ENCODE peak calls at places on chromosome 16, in four cellular contexts. S, N, X and K are unnamed samples.

GRCh38 chr16:15509051-15509592 is 74.7 kb downstream of the BMERB1 start:
- DNase-seq in X (no peak), S (no peak), N (no peak), K (no peak)

GRCh38 chr16:28264656-28265055 is 27.7 kb upstream of the SBK1 start:
- DNase-seq in N (no peak), S (no peak), X (no peak), K (no peak)

GRCh38 chr16:68781784-68782183 is 44.7 kb downstream of the CDH1 start:
- DNase-seq in S (no peak), X (no peak), N (no peak), K (no peak)

GRCh38 chr16:82081271-82081670 is 46.2 kb downstream of the HSD17B2 start:
- DNase-seq in X (no peak), N (no peak), S (no peak), K (no peak)

GRCh38 chr16:77825196-77825595 is 36.8 kb downstream of the VAT1L start:
- DNase-seq in X (no peak), S (no peak), N (no peak), K (no peak)

GRCh38 chr16:11675561-11676511 is 7.6 kb downstream of the SNN start:
- DNase-seq in N (peak), S (no peak), X (no peak), K (no peak)

GRCh38 chr16:85137323-85138072 is 25.2 kb upstream of the CIBAR2 start:
- DNase-seq in X (no peak), S (peak), N (peak), K (no peak)

GRCh38 chr16:31451681-31452351 is 7.5 kb upstream of the ARMC5 start:
- DNase-seq in N (peak), X (no peak), S (peak), K (no peak)

GRCh38 chr16:54577566-54578180 is 291.1 kb upstream of the IRX3 start:
- DNase-seq in N (no peak), S (no peak), X (no peak), K (peak)

GRCh38 chr16:54286330-54287017 is at the start of gene IRX3:
- DNase-seq in X (no peak), N (no peak), S (peak), K (peak)

GRCh38 chr16:49546059-49546458 is 172.5 kb downstream of the C16orf78 start:
- DNase-seq in X (no peak), S (no peak), N (no peak), K (no peak)

GRCh38 chr16:22054847-22055590 is 37.3 kb upstream of the VWA3A start:
- DNase-seq in N (no peak), S (no peak), X (no peak), K (no peak)

GRCh38 chr16:4123617-4124300 is 7.5 kb upstream of the ADCY9 start:
- DNase-seq in S (peak), N (no peak), X (no peak), K (no peak)

GRCh38 chr16:15976225-15976812 is 26.9 kb downstream of the ABCC1 start:
- DNase-seq in X (no peak), S (peak), N (no peak), K (no peak)

GRCh38 chr16:19167710-19168172 is 299 bp upstream of the SYT17 start:
- DNase-seq in S (peak), N (peak), X (peak), K (peak)

GRCh38 chr16:239948-240277 is 5.3 kb downstream of the FAM234A start:
- DNase-seq in N (no peak), S (no peak), X (no peak), K (no peak)

GRCh38 chr16:80993293-80993691 is 13.4 kb downstream of the CMC2 start:
- DNase-seq in X (no peak), N (peak), S (peak), K (no peak)

GRCh38 chr16:3654249-3654991 is at the start of gene DNASE1:
- DNase-seq in N (peak), X (peak), S (peak), K (peak)

GRCh38 chr16:28538733-28539596 is at the start of gene NUPR1:
- DNase-seq in N (peak), S (peak), X (no peak), K (no peak)

GRCh38 chr16:74773431-74774222 is 993 bp downstream of the FA2H start:
- DNase-seq in X (no peak), S (no peak), N (no peak), K (no peak)

GRCh38 chr16:88870608-88871348 is 4.3 kb upstream of the PABPN1L start:
- DNase-seq in S (no peak), N (no peak), X (no peak), K (no peak)

GRCh38 chr16:68345351-68345810 is 34.6 kb downstream of the PRMT7 start:
- DNase-seq in X (no peak), S (peak), N (no peak), K (no peak)

GRCh38 chr16:23424292-23424958 is 28.6 kb downstream of the COG7 start:
- DNase-seq in X (no peak), S (no peak), N (peak), K (no peak)

GRCh38 chr16:80123189-80123588 is 417.6 kb upstream of the DYNLRB2 start:
- DNase-seq in N (no peak), X (no peak), S (peak), K (no peak)

GRCh38 chr16:84357191-84357651 is 11.1 kb upstream of the ATP2C2 start:
- DNase-seq in N (no peak), S (no peak), X (no peak), K (no peak)

GRCh38 chr16:64196444-64196843 is 925.4 kb downstream of the CDH11 start:
- DNase-seq in X (no peak), N (no peak), S (peak), K (no peak)

GRCh38 chr16:66717112-66717675 is 20.7 kb upstream of the CMTM4 start:
- DNase-seq in S (no peak), N (peak), X (no peak), K (no peak)

GRCh38 chr16:48136547-48137360 is 19.0 kb downstream of the ABCC12 start:
- DNase-seq in S (peak), X (no peak), N (no peak), K (no peak)

GRCh38 chr16:71564377-71564967 is 12.4 kb downstream of the TAT start:
- DNase-seq in X (no peak), S (no peak), N (no peak), K (peak)

GRCh38 chr16:75376475-75376907 is 56.8 kb downstream of the CFDP1 start:
- DNase-seq in S (no peak), X (no peak), N (no peak), K (no peak)

GRCh38 chr16:4994719-4995434 is 36.7 kb downstream of the SEC14L5 start:
- DNase-seq in X (no peak), N (no peak), S (no peak), K (no peak)

GRCh38 chr16:11291021-11291716 is 10.0 kb upstream of the PRM1 start:
- DNase-seq in X (no peak), N (no peak), S (no peak), K (no peak)

GRCh38 chr16:68490829-68491575 is 42.7 kb upstream of the SMPD3 start:
- DNase-seq in N (peak), X (no peak), S (peak), K (no peak)

GRCh38 chr16:46947900-46948547 is 25.4 kb downstream of the DNAJA2 start:
- DNase-seq in N (peak), X (no peak), S (peak), K (no peak)

GRCh38 chr16:86142801-86143236 is 243.9 kb downstream of the IRF8 start:
- DNase-seq in S (no peak), X (no peak), N (no peak), K (no peak)

GRCh38 chr16:85524630-85525463 is 88.3 kb upstream of the GSE1 start:
- DNase-seq in S (peak), X (no peak), N (no peak), K (no peak)